ENCODE peak calls at places on chromosomes 7 and 10, in ten cellular contexts. I is hepatocyte, W is pancreas, G is stomach, D is RWPE1, K is natural killer cell, A is Calu3, Y is HFFc6, Q is A549, H is transverse colon. B is an unnamed sample.

GRCh38 chr7:122316467-122317394 is 12.2 kb upstream of the FEZF1 start:
- DNase-seq in I (peak; percentile 34), W (no peak), G (no peak), D (no peak), K (no peak), A (no peak), Y (no peak), Q (no peak), H (peak; percentile 35), B (no peak)

GRCh38 chr10:34236927-34237326 is 578.2 kb downstream of the PARD3 start:
- DNase-seq in I (no peak), W (no peak), G (no peak), D (no peak), K (no peak), A (no peak), Y (no peak), Q (no peak), H (no peak), B (no peak)

GRCh38 chr7:117124585-117125220 is 171.4 kb downstream of the ST7 start:
- DNase-seq in I (peak; percentile 87), W (peak; percentile 87), G (peak; percentile 89), D (peak; percentile 37), K (peak; percentile 20), A (peak; percentile 86), Y (peak; percentile 97), Q (peak; percentile 86), H (peak; percentile 80), B (peak; percentile 82)

GRCh38 chr7:81676813-81677212 is 93.0 kb downstream of the HGF start:
- DNase-seq in I (no peak), W (no peak), G (no peak), D (no peak), K (no peak), A (no peak), Y (peak; percentile 16), Q (no peak), H (no peak), B (no peak)

GRCh38 chr10:47195274-47195885 is 104.6 kb upstream of the GDF10 start:
- DNase-seq in I (no peak), W (no peak), G (no peak), D (no peak), K (no peak), A (no peak), Y (no peak), Q (no peak), H (no peak), B (no peak)

GRCh38 chr7:2530076-2530967 is 10.7 kb downstream of the LFNG start:
- DNase-seq in I (no peak), W (no peak), G (no peak), D (peak; percentile 64), K (peak; percentile 77), A (peak; percentile 58), Y (no peak), Q (no peak), H (peak; percentile 55), B (no peak)

GRCh38 chr7:84510501-84510900 is 315.9 kb upstream of the SEMA3A start:
- DNase-seq in I (no peak), W (no peak), G (no peak), D (no peak), K (no peak), A (no peak), Y (peak; percentile 67), Q (no peak), H (no peak), B (no peak)

GRCh38 chr10:70899096-70899495 is 10.7 kb upstream of the PCBD1 start:
- DNase-seq in I (no peak), W (no peak), G (no peak), D (no peak), K (no peak), A (no peak), Y (no peak), Q (no peak), H (no peak), B (no peak)

DNA sequence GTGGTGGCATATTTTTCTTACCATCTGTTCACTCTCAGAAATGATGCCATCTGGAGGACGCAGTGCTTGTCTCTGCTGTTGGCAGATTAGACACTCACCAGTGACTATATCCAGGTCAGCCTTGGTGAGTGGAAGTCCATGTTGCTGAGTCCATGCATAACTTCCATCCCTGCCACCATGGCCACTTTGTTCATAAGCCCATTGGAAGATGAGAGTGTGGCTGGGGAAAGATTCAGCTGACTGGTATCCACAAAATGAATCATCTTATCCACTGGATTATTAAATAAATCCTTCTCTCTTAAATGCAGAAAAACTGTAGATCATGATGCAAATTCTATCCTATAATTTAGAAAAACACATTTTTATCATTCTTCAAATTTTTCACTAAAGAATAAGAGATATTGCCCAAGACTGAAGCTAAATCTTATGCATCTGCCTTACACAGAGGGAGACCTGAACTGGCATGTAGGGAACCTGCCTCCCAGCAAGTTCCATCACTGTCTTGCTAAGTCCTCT is 726.9 kb downstream of the TNS3 start:
- DNase-seq in I (no peak), W (no peak), G (no peak), D (no peak), K (no peak), A (no peak), Y (peak; percentile 87), Q (peak; percentile 9), H (no peak), B (no peak)
- TF ChIP-seq CTCF in I (no peak), W (no peak), G (no peak), D (no peak), K (no peak), A (no peak), Y (peak; percentile 57), Q (peak; percentile 20), H (no peak), B (peak; percentile 34)

GRCh38 chr7:108662783-108663182 is 93.1 kb downstream of the DNAJB9 start:
- DNase-seq in I (no peak), W (no peak), G (no peak), D (no peak), K (no peak), A (no peak), Y (no peak), Q (no peak), H (no peak), B (no peak)

GRCh38 chr7:108659867-108660266 is 90.2 kb downstream of the DNAJB9 start:
- DNase-seq in I (no peak), W (no peak), G (no peak), D (no peak), K (no peak), A (no peak), Y (no peak), Q (no peak), H (no peak), B (no peak)

GRCh38 chr7:108660465-108660864 is 90.8 kb downstream of the DNAJB9 start:
- DNase-seq in I (peak; percentile 12), W (no peak), G (no peak), D (no peak), K (no peak), A (peak; percentile 2), Y (no peak), Q (no peak), H (no peak), B (no peak)
- TF ChIP-seq CTCF in I (peak; percentile 47), W (no peak), G (no peak), D (no peak), K (no peak), A (no peak), Y (peak; percentile 58), Q (peak; percentile 45), H (no peak), B (peak; percentile 31)

DNA sequence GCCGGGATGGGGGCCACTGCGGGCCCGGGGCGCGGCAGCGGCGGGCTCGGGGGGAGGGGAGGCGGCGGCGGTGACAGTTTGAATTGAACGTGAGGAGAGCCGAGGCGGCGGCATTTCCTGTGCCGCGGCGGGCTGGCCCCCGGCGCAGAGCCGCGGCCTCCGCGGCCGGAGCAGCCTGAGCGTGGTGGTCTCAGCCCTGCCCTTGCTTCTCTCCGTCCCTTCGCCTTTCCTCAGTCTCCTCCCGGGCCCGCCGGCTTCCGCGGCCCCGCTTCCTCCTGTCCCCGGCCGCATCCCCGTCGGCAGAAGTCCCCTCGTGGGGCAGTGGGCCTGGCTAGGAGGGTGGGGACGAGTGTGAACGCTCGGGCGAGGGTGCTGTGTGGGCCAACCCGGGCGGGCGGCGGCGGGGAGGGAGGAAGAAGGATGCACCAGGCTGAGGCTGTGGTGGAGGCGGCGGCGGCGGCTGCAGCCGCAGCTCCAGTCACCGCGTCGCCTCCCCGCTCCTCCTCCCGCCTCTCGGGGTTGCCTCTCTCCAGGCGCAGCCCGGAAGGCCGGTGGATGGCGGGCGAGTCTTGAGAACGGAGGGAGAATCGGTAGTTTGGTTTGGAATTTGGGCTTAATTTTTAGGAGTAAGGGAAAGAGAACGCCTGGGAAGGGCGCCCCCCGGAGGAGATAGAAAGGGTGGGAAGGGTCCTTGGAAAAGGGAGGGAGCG is 690 bp downstream of the SEPTIN7 start:
- DNase-seq in I (peak; percentile 80), W (peak; percentile 62), G (peak; percentile 68), D (peak; percentile 58), K (peak; percentile 81), A (peak; percentile 79), Y (peak; percentile 59), Q (peak; percentile 66), H (peak; percentile 76), B (peak; percentile 4)
- TF ChIP-seq CTCF in I (peak; percentile 77), W (peak; percentile 33), G (no peak), D (peak; percentile 84), K (no peak), A (peak; percentile 71), Y (peak; percentile 85), Q (peak; percentile 82), H (no peak), B (peak; percentile 45)

GRCh38 chr10:18368681-18369080 is 228.5 kb downstream of the CACNB2 start:
- DNase-seq in I (peak; percentile 13), W (no peak), G (no peak), D (peak; percentile 14), K (no peak), A (no peak), Y (no peak), Q (no peak), H (no peak), B (no peak)

GRCh38 chr10:18367840-18368239 is 227.6 kb downstream of the CACNB2 start:
- DNase-seq in I (no peak), W (no peak), G (no peak), D (no peak), K (no peak), A (no peak), Y (no peak), Q (no peak), H (no peak), B (no peak)

GRCh38 chr10:18359839-18360238 is 219.6 kb downstream of the CACNB2 start:
- DNase-seq in I (peak; percentile 22), W (no peak), G (no peak), D (no peak), K (no peak), A (no peak), Y (no peak), Q (no peak), H (peak; percentile 65), B (no peak)

GRCh38 chr10:18362892-18363291 is 222.7 kb downstream of the CACNB2 start:
- DNase-seq in I (no peak), W (no peak), G (no peak), D (no peak), K (no peak), A (no peak), Y (no peak), Q (no peak), H (no peak), B (no peak)

DNA sequence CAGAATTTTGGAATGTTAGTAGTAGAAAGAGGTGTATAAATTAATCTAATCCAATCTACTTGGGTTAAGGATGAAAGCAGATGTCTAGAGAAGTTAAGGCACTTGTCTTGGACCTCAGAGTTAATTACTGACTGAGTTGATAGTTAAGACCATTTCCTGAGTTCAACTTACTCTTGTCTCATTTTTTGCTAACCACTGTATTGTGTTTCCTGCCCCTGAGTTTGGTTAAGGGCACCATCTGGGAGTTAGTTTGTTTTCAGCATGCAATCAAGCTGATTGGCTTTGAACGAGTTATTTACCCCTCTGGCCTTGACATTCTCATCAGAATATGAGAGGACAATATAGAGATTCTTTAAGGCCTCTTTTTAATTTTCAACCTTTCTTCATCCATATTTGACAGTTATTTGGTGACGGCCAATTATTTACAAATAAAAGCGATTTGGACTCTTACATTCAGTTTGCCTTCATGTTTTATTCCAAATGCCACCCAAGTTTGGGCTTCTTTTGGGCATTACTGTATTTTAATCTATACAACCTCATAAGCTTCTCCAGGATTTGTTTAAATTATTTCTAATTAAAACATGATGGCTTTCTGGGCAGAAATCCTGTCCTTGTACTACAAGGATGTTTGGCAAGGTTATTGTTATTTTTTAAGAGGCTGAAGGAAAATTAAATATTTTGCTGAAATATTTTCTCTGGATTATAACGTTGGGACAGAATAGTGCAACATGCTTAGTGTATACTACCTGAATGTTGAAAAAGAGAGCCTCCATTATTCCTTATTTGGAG is 225.0 kb downstream of the CACNB2 start:
- DNase-seq in I (no peak), W (no peak), G (no peak), D (no peak), K (no peak), A (no peak), Y (no peak), Q (no peak), H (no peak), B (no peak)
- TF ChIP-seq CTCF in I (no peak), W (no peak), G (no peak), D (no peak), K (no peak), A (no peak), Y (no peak), Q (no peak), H (no peak), B (no peak)